ENCODE peak calls at places on chromosome 1, in nine cellular contexts. One of them, this sample, is unnamed.

GRCh38 chr1:222357252-222357651 is 190.7 kb downstream of the HHIPL2 start:
- DNase-seq in lower lobe of right lung: no peak
- DNase-seq in IMR-90: no peak
- DNase-seq in fibroblast of lung: no peak
- DNase-seq in left ventricle myocardium inferior: no peak
- DNase-seq in cardiac muscle cell: no peak
- DNase-seq in neural progenitor cell: no peak
- DNase-seq in CD8-positive, alpha-beta memory T cell: no peak
- DNase-seq in suprapubic skin: no peak
- DNase-seq in this sample: no peak

GRCh38 chr1:239893127-239893731 is 198.5 kb upstream of the FMN2 start:
- DNase-seq in lower lobe of right lung: no peak
- DNase-seq in IMR-90: no peak
- DNase-seq in fibroblast of lung: no peak
- DNase-seq in left ventricle myocardium inferior: no peak
- DNase-seq in cardiac muscle cell: no peak
- DNase-seq in neural progenitor cell: no peak
- DNase-seq in CD8-positive, alpha-beta memory T cell: no peak
- DNase-seq in suprapubic skin: no peak
- DNase-seq in this sample: no peak

GRCh38 chr1:80064524-80064923 is 1058.0 kb upstream of the ADGRL4 start:
- DNase-seq in lower lobe of right lung: no peak
- DNase-seq in IMR-90: peak; percentile 47
- DNase-seq in fibroblast of lung: no peak
- DNase-seq in left ventricle myocardium inferior: no peak
- DNase-seq in cardiac muscle cell: no peak
- DNase-seq in neural progenitor cell: no peak
- DNase-seq in CD8-positive, alpha-beta memory T cell: no peak
- DNase-seq in suprapubic skin: no peak
- DNase-seq in this sample: no peak

GRCh38 chr1:36390411-36390810 is 4.7 kb upstream of the STK40 start:
- DNase-seq in lower lobe of right lung: no peak
- DNase-seq in IMR-90: no peak
- DNase-seq in fibroblast of lung: no peak
- DNase-seq in left ventricle myocardium inferior: no peak
- DNase-seq in cardiac muscle cell: no peak
- DNase-seq in neural progenitor cell: no peak
- DNase-seq in CD8-positive, alpha-beta memory T cell: no peak
- DNase-seq in suprapubic skin: no peak
- DNase-seq in this sample: no peak

GRCh38 chr1:74467786-74468377 is 44.5 kb downstream of the LRRC53 start:
- DNase-seq in lower lobe of right lung: no peak
- DNase-seq in IMR-90: peak; percentile 23
- DNase-seq in fibroblast of lung: no peak
- DNase-seq in left ventricle myocardium inferior: no peak
- DNase-seq in cardiac muscle cell: peak; percentile 48
- DNase-seq in neural progenitor cell: no peak
- DNase-seq in CD8-positive, alpha-beta memory T cell: no peak
- DNase-seq in suprapubic skin: no peak
- DNase-seq in this sample: no peak

GRCh38 chr1:10001016-10001665 is 4.1 kb downstream of the RBP7 start:
- DNase-seq in lower lobe of right lung: no peak
- DNase-seq in IMR-90: no peak
- DNase-seq in fibroblast of lung: no peak
- DNase-seq in left ventricle myocardium inferior: no peak
- DNase-seq in cardiac muscle cell: peak; percentile 44
- DNase-seq in neural progenitor cell: no peak
- DNase-seq in CD8-positive, alpha-beta memory T cell: no peak
- DNase-seq in suprapubic skin: no peak
- DNase-seq in this sample: no peak

GRCh38 chr1:21648791-21649190 is 20.4 kb downstream of the RAP1GAP start:
- DNase-seq in lower lobe of right lung: no peak
- DNase-seq in IMR-90: no peak
- DNase-seq in fibroblast of lung: no peak
- DNase-seq in left ventricle myocardium inferior: no peak
- DNase-seq in cardiac muscle cell: no peak
- DNase-seq in neural progenitor cell: no peak
- DNase-seq in CD8-positive, alpha-beta memory T cell: no peak
- DNase-seq in suprapubic skin: no peak
- DNase-seq in this sample: no peak

GRCh38 chr1:228346731-228347130 is 59.9 kb downstream of the TRIM11 start:
- DNase-seq in lower lobe of right lung: peak; percentile 24
- DNase-seq in IMR-90: no peak
- DNase-seq in fibroblast of lung: no peak
- DNase-seq in left ventricle myocardium inferior: peak; percentile 28
- DNase-seq in cardiac muscle cell: no peak
- DNase-seq in neural progenitor cell: no peak
- DNase-seq in CD8-positive, alpha-beta memory T cell: no peak
- DNase-seq in suprapubic skin: no peak
- DNase-seq in this sample: no peak

DNA sequence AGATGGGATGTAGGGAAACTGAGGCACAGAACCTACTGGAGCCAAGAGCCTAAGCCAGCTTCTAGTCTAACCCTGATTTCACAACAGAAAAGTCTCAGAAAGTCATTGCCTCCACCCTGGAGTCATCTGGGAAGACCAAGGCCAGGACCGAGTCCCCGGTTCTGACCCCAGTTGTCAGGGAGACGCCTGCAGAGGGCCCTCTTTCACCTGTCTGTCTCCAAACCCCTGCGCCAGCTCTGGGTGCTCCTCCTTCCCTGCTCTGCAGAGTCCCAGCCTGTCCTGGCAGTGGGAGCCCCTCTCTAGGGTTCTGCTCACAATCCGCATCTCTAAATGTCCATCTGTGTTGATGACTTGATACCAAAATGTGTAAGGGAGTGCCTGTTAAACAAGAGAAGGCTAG is 149.7 kb downstream of the PGBD5 start:
- DNase-seq in lower lobe of right lung: peak; percentile 15
- DNase-seq in IMR-90: no peak
- DNase-seq in fibroblast of lung: no peak
- DNase-seq in left ventricle myocardium inferior: no peak
- DNase-seq in cardiac muscle cell: no peak
- DNase-seq in neural progenitor cell: no peak
- DNase-seq in CD8-positive, alpha-beta memory T cell: no peak
- DNase-seq in suprapubic skin: peak; percentile 49
- DNase-seq in this sample: no peak
- H3K4me1 ChIP-seq in lower lobe of right lung: no peaks in the 10 kb centered on the region
- H3K4me1 ChIP-seq in IMR-90: no peaks in the 10 kb centered on the region
- H3K4me1 ChIP-seq in fibroblast of lung: no peaks in the 10 kb centered on the region
- H3K4me1 ChIP-seq in left ventricle myocardium inferior: peaks cover 13% of the 10 kb centered on the region
- H3K4me1 ChIP-seq in cardiac muscle cell: peaks cover 9% of the 10 kb centered on the region
- H3K4me1 ChIP-seq in neural progenitor cell: peaks cover 18% of the 10 kb centered on the region
- H3K4me1 ChIP-seq in CD8-positive, alpha-beta memory T cell: no peaks in the 10 kb centered on the region
- H3K4me1 ChIP-seq in suprapubic skin: no peaks in the 10 kb centered on the region
- H3K4me1 ChIP-seq in this sample: no peaks in the 10 kb centered on the region

GRCh38 chr1:218473527-218473926 is 128.4 kb downstream of the TGFB2 start:
- DNase-seq in lower lobe of right lung: no peak
- DNase-seq in IMR-90: peak; percentile 73
- DNase-seq in fibroblast of lung: peak; percentile 64
- DNase-seq in left ventricle myocardium inferior: no peak
- DNase-seq in cardiac muscle cell: no peak
- DNase-seq in neural progenitor cell: no peak
- DNase-seq in CD8-positive, alpha-beta memory T cell: no peak
- DNase-seq in suprapubic skin: no peak
- DNase-seq in this sample: no peak

GRCh38 chr1:218476385-218476784 is 131.2 kb downstream of the TGFB2 start:
- DNase-seq in lower lobe of right lung: no peak
- DNase-seq in IMR-90: peak; percentile 88
- DNase-seq in fibroblast of lung: peak; percentile 66
- DNase-seq in left ventricle myocardium inferior: no peak
- DNase-seq in cardiac muscle cell: peak; percentile 61
- DNase-seq in neural progenitor cell: no peak
- DNase-seq in CD8-positive, alpha-beta memory T cell: no peak
- DNase-seq in suprapubic skin: no peak
- DNase-seq in this sample: no peak

GRCh38 chr1:218475699-218476098 is 130.6 kb downstream of the TGFB2 start:
- DNase-seq in lower lobe of right lung: no peak
- DNase-seq in IMR-90: no peak
- DNase-seq in fibroblast of lung: no peak
- DNase-seq in left ventricle myocardium inferior: no peak
- DNase-seq in cardiac muscle cell: no peak
- DNase-seq in neural progenitor cell: no peak
- DNase-seq in CD8-positive, alpha-beta memory T cell: no peak
- DNase-seq in suprapubic skin: no peak
- DNase-seq in this sample: no peak

GRCh38 chr1:218474089-218474488 is 129.0 kb downstream of the TGFB2 start:
- DNase-seq in lower lobe of right lung: no peak
- DNase-seq in IMR-90: no peak
- DNase-seq in fibroblast of lung: no peak
- DNase-seq in left ventricle myocardium inferior: no peak
- DNase-seq in cardiac muscle cell: no peak
- DNase-seq in neural progenitor cell: no peak
- DNase-seq in CD8-positive, alpha-beta memory T cell: no peak
- DNase-seq in suprapubic skin: no peak
- DNase-seq in this sample: no peak

DNA sequence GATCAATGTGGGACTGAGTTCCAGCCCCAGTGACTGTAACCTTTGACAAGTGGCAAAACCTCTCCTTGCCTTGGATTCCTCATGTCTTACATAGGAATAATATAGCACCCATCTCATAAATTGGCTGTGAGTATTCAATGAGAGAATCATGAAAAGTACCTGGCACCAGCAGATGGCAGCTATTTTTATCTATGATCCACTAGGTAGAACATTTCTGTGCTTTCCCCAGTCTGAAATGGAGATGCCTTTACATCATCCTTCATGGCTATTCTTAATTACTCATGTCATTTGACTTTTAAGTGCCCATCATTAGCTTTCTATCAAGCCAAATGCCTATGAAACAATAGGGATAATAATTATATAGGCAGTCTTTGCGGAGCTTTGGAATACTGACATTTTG is 130.1 kb downstream of the TGFB2 start:
- DNase-seq in lower lobe of right lung: no peak
- DNase-seq in IMR-90: peak; percentile 26
- DNase-seq in fibroblast of lung: no peak
- DNase-seq in left ventricle myocardium inferior: no peak
- DNase-seq in cardiac muscle cell: no peak
- DNase-seq in neural progenitor cell: no peak
- DNase-seq in CD8-positive, alpha-beta memory T cell: no peak
- DNase-seq in suprapubic skin: no peak
- DNase-seq in this sample: no peak
- H3K27ac ChIP-seq in lower lobe of right lung: no peak overlapping the region
- H3K27ac ChIP-seq in IMR-90: no peak overlapping the region
- H3K27ac ChIP-seq in fibroblast of lung: no peak overlapping the region
- H3K27ac ChIP-seq in left ventricle myocardium inferior: no peak overlapping the region
- H3K27ac ChIP-seq in cardiac muscle cell: no peak overlapping the region
- H3K27ac ChIP-seq in neural progenitor cell: no peak overlapping the region
- H3K27ac ChIP-seq in CD8-positive, alpha-beta memory T cell: no peak overlapping the region
- H3K27ac ChIP-seq in suprapubic skin: no peak overlapping the region
- H3K27ac ChIP-seq in this sample: no peak overlapping the region

GRCh38 chr1:201606581-201606980 is 67.7 kb downstream of the NAV1 start:
- DNase-seq in lower lobe of right lung: no peak
- DNase-seq in IMR-90: no peak
- DNase-seq in fibroblast of lung: no peak
- DNase-seq in left ventricle myocardium inferior: no peak
- DNase-seq in cardiac muscle cell: no peak
- DNase-seq in neural progenitor cell: no peak
- DNase-seq in CD8-positive, alpha-beta memory T cell: no peak
- DNase-seq in suprapubic skin: no peak
- DNase-seq in this sample: no peak

GRCh38 chr1:201602413-201603265 is 63.7 kb downstream of the NAV1 start:
- DNase-seq in lower lobe of right lung: no peak
- DNase-seq in IMR-90: peak; percentile 96
- DNase-seq in fibroblast of lung: peak; percentile 81
- DNase-seq in left ventricle myocardium inferior: no peak
- DNase-seq in cardiac muscle cell: peak; percentile 83
- DNase-seq in neural progenitor cell: no peak
- DNase-seq in CD8-positive, alpha-beta memory T cell: no peak
- DNase-seq in suprapubic skin: no peak
- DNase-seq in this sample: no peak

GRCh38 chr1:201605385-201605747 is 66.4 kb downstream of the NAV1 start:
- DNase-seq in lower lobe of right lung: no peak
- DNase-seq in IMR-90: peak; percentile 15
- DNase-seq in fibroblast of lung: no peak
- DNase-seq in left ventricle myocardium inferior: no peak
- DNase-seq in cardiac muscle cell: no peak
- DNase-seq in neural progenitor cell: no peak
- DNase-seq in CD8-positive, alpha-beta memory T cell: no peak
- DNase-seq in suprapubic skin: no peak
- DNase-seq in this sample: no peak

GRCh38 chr1:201606096-201606495 is 67.2 kb downstream of the NAV1 start:
- DNase-seq in lower lobe of right lung: no peak
- DNase-seq in IMR-90: no peak
- DNase-seq in fibroblast of lung: no peak
- DNase-seq in left ventricle myocardium inferior: no peak
- DNase-seq in cardiac muscle cell: no peak
- DNase-seq in neural progenitor cell: no peak
- DNase-seq in CD8-positive, alpha-beta memory T cell: no peak
- DNase-seq in suprapubic skin: no peak
- DNase-seq in this sample: no peak

DNA sequence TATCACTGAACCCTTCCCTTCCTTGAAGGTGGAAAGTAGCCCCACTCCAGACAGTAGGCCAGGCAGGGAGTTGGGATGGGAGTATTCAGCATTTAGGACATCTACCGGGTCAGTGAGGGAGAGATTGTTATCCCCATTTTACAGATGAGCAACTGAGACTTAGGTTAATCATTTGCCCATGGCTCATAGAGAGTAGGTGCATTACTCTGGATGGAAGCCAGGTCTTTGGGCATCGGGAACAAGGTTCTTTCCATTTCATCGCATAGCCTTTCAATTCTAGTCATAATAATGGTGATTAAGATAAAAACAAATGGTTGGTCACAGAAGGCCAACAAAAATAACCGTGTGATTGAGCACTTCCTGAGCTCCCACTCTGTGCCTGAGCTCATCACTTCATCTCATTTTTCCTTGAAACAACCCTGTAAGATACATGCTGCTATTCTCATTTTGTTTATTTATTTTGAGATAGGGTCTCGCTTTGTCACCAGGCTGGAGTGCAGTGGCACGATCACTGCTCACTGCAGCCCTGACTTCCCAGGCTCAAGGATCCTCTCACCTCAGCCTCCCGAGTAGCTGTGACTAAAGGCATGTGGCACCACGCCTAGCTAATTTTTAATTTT is 64.8 kb downstream of the NAV1 start:
- DNase-seq in lower lobe of right lung: no peak
- DNase-seq in IMR-90: peak; percentile 82
- DNase-seq in fibroblast of lung: no peak
- DNase-seq in left ventricle myocardium inferior: no peak
- DNase-seq in cardiac muscle cell: no peak
- DNase-seq in neural progenitor cell: no peak
- DNase-seq in CD8-positive, alpha-beta memory T cell: no peak
- DNase-seq in suprapubic skin: no peak
- DNase-seq in this sample: no peak
- H3K4me1 ChIP-seq in lower lobe of right lung: peaks cover 3% of the 10 kb centered on the region
- H3K4me1 ChIP-seq in IMR-90: peaks cover 45% of the 10 kb centered on the region
- H3K4me1 ChIP-seq in fibroblast of lung: peaks cover 25% of the 10 kb centered on the region
- H3K4me1 ChIP-seq in left ventricle myocardium inferior: peaks cover 53% of the 10 kb centered on the region
- H3K4me1 ChIP-seq in cardiac muscle cell: no peaks in the 10 kb centered on the region
- H3K4me1 ChIP-seq in neural progenitor cell: no peaks in the 10 kb centered on the region
- H3K4me1 ChIP-seq in CD8-positive, alpha-beta memory T cell: no peaks in the 10 kb centered on the region
- H3K4me1 ChIP-seq in suprapubic skin: peaks cover 4% of the 10 kb centered on the region
- H3K4me1 ChIP-seq in this sample: no peaks in the 10 kb centered on the region

GRCh38 chr1:173002891-173003582 is 47.7 kb downstream of the TNFSF18 start:
- DNase-seq in lower lobe of right lung: no peak
- DNase-seq in IMR-90: peak; percentile 80
- DNase-seq in fibroblast of lung: peak; percentile 89
- DNase-seq in left ventricle myocardium inferior: no peak
- DNase-seq in cardiac muscle cell: peak; percentile 93
- DNase-seq in neural progenitor cell: no peak
- DNase-seq in CD8-positive, alpha-beta memory T cell: no peak
- DNase-seq in suprapubic skin: no peak
- DNase-seq in this sample: no peak

GRCh38 chr1:172999349-172999748 is 51.4 kb downstream of the TNFSF18 start:
- DNase-seq in lower lobe of right lung: no peak
- DNase-seq in IMR-90: no peak
- DNase-seq in fibroblast of lung: no peak
- DNase-seq in left ventricle myocardium inferior: peak; percentile 16
- DNase-seq in cardiac muscle cell: peak; percentile 88
- DNase-seq in neural progenitor cell: peak; percentile 11
- DNase-seq in CD8-positive, alpha-beta memory T cell: no peak
- DNase-seq in suprapubic skin: no peak
- DNase-seq in this sample: no peak

GRCh38 chr1:172993640-172994039 is 57.1 kb downstream of the TNFSF18 start:
- DNase-seq in lower lobe of right lung: no peak
- DNase-seq in IMR-90: peak; percentile 78
- DNase-seq in fibroblast of lung: no peak
- DNase-seq in left ventricle myocardium inferior: no peak
- DNase-seq in cardiac muscle cell: no peak
- DNase-seq in neural progenitor cell: no peak
- DNase-seq in CD8-positive, alpha-beta memory T cell: no peak
- DNase-seq in suprapubic skin: no peak
- DNase-seq in this sample: no peak

GRCh38 chr1:172997941-172998361 is 52.8 kb downstream of the TNFSF18 start:
- DNase-seq in lower lobe of right lung: no peak
- DNase-seq in IMR-90: peak; percentile 54
- DNase-seq in fibroblast of lung: no peak
- DNase-seq in left ventricle myocardium inferior: no peak
- DNase-seq in cardiac muscle cell: peak; percentile 30
- DNase-seq in neural progenitor cell: no peak
- DNase-seq in CD8-positive, alpha-beta memory T cell: no peak
- DNase-seq in suprapubic skin: no peak
- DNase-seq in this sample: no peak
- H3K27ac ChIP-seq in lower lobe of right lung: no peak overlapping the region
- H3K27ac ChIP-seq in IMR-90: no peak overlapping the region
- H3K27ac ChIP-seq in fibroblast of lung: no peak overlapping the region
- H3K27ac ChIP-seq in left ventricle myocardium inferior: no peak overlapping the region
- H3K27ac ChIP-seq in cardiac muscle cell: no peak overlapping the region
- H3K27ac ChIP-seq in neural progenitor cell: no peak overlapping the region
- H3K27ac ChIP-seq in CD8-positive, alpha-beta memory T cell: no peak overlapping the region
- H3K27ac ChIP-seq in suprapubic skin: no peak overlapping the region
- H3K27ac ChIP-seq in this sample: no peak overlapping the region